ENCODE peak calls at places on chromosomes 3 and 15, in nine cellular contexts. E is Ammon's horn; I is left cardiac atrium; W is ecto neural progenitor cell; K is activated CD8-positive, alpha-beta T cell treated with anti-CD3 and anti-CD28 coated beads for 36 hours; B is Caki2; Y is BJ; U is cardiac fibroblast; H is HCT116. L is an unnamed sample.

GRCh38 chr3:139388961-139389551 is 391 bp downstream of the COPB2 start:
- DNase-seq in U (no peak), B (peak), I (no peak), K (peak), Y (no peak), E (no peak), W (no peak), H (no peak), L (no peak)

GRCh38 chr3:196284396-196284795 is 3.1 kb downstream of the PCYT1A start:
- DNase-seq in K (no peak), B (no peak), W (no peak), Y (no peak), I (no peak), E (no peak), U (peak), H (no peak), L (no peak)

GRCh38 chr3:59607628-59608027 is 557.8 kb upstream of the CFAP20DC start:
- DNase-seq in W (no peak), Y (no peak), K (no peak), B (no peak), H (peak), I (no peak), E (peak), U (peak), L (no peak)

GRCh38 chr3:31041161-31041978 is 146.9 kb upstream of the GADL1 start:
- DNase-seq in U (peak), H (peak), Y (no peak), B (peak), W (no peak), K (no peak), I (no peak), E (no peak), L (no peak)

GRCh38 chr3:196994056-196994455 is 25.4 kb upstream of the PIGZ start:
- DNase-seq in H (no peak), I (no peak), W (no peak), Y (no peak), U (no peak), E (no peak), K (no peak), B (no peak), L (no peak)

GRCh38 chr3:49867871-49868321 is 1.8 kb downstream of the CAMKV start:
- DNase-seq in U (peak), I (no peak), E (no peak), B (peak), Y (no peak), H (no peak), W (peak), K (peak), L (no peak)

GRCh38 chr3:98768961-98769360 is 5.8 kb downstream of the ST3GAL6 start:
- DNase-seq in K (no peak), E (no peak), W (no peak), I (no peak), H (no peak), U (no peak), B (no peak), Y (no peak), L (no peak)

GRCh38 chr3:107988464-107989156 is 102.2 kb downstream of the CD47 start:
- DNase-seq in W (no peak), K (no peak), Y (no peak), B (peak), U (peak), E (no peak), H (no peak), I (peak), L (peak)

GRCh38 chr15:29059871-29060640 is 174.3 kb downstream of the APBA2 start:
- DNase-seq in H (no peak), I (no peak), K (no peak), B (no peak), E (no peak), W (no peak), U (no peak), Y (no peak), L (no peak)

GRCh38 chr3:193190387-193190786 is 50.6 kb upstream of the PLAAT1 start:
- DNase-seq in H (peak), B (peak), K (peak), I (no peak), Y (no peak), U (no peak), E (peak), W (peak), L (peak)

GRCh38 chr3:169998668-169999131 is 32.1 kb downstream of the SEC62 start:
- DNase-seq in W (no peak), B (no peak), H (no peak), K (no peak), E (no peak), U (peak), I (no peak), Y (peak), L (no peak)